ENCODE peak calls at places on chromosome 1, in six cellular contexts. One of them, this sample, is unnamed.

GRCh38 chr1:174445817-174446216 is 1.9 kb upstream of the GPR52 start:
- DNase-seq in NCI-H1694: no peak
- DNase-seq in NCI-H2029: no peak
- DNase-seq in mucosa of gallbladder: no peak
- DNase-seq in sciatic nerve: no peak
- DNase-seq in fibroblast of the conjunctiva: no peak
- DNase-seq in this sample: no peak

GRCh38 chr1:46616277-46617107 is at the start of gene MOB3C:
- DNase-seq in sciatic nerve: peak; percentile 92
- DNase-seq in NCI-H1694: no peak
- DNase-seq in mucosa of gallbladder: peak; percentile 69
- DNase-seq in NCI-H2029: peak; percentile 64
- DNase-seq in fibroblast of the conjunctiva: peak; percentile 58
- DNase-seq in this sample: peak; percentile 84

GRCh38 chr1:217274416-217274815 is 356.5 kb downstream of the GPATCH2 start:
- DNase-seq in NCI-H1694: no peak
- DNase-seq in mucosa of gallbladder: no peak
- DNase-seq in NCI-H2029: no peak
- DNase-seq in sciatic nerve: no peak
- DNase-seq in fibroblast of the conjunctiva: no peak
- DNase-seq in this sample: no peak

GRCh38 chr1:164905891-164906290 is 346.9 kb downstream of the PBX1 start:
- DNase-seq in fibroblast of the conjunctiva: no peak
- DNase-seq in NCI-H1694: no peak
- DNase-seq in NCI-H2029: no peak
- DNase-seq in sciatic nerve: no peak
- DNase-seq in mucosa of gallbladder: no peak
- DNase-seq in this sample: no peak

GRCh38 chr1:5099018-5099417 is 444.6 kb downstream of the AJAP1 start:
- DNase-seq in mucosa of gallbladder: no peak
- DNase-seq in NCI-H2029: peak; percentile 60
- DNase-seq in fibroblast of the conjunctiva: no peak
- DNase-seq in NCI-H1694: no peak
- DNase-seq in sciatic nerve: no peak
- DNase-seq in this sample: no peak

GRCh38 chr1:167800241-167800640 is 78.5 kb downstream of the MPZL1 start:
- DNase-seq in mucosa of gallbladder: no peak
- DNase-seq in NCI-H2029: no peak
- DNase-seq in fibroblast of the conjunctiva: no peak
- DNase-seq in sciatic nerve: no peak
- DNase-seq in NCI-H1694: no peak
- DNase-seq in this sample: no peak

GRCh38 chr1:182388392-182389134 is 3.0 kb downstream of the GLUL start:
- DNase-seq in fibroblast of the conjunctiva: no peak
- DNase-seq in sciatic nerve: no peak
- DNase-seq in NCI-H1694: no peak
- DNase-seq in mucosa of gallbladder: no peak
- DNase-seq in NCI-H2029: no peak
- DNase-seq in this sample: no peak

GRCh38 chr1:212450331-212450881 is 17.7 kb downstream of the NENF start:
- DNase-seq in sciatic nerve: no peak
- DNase-seq in mucosa of gallbladder: no peak
- DNase-seq in fibroblast of the conjunctiva: no peak
- DNase-seq in NCI-H2029: no peak
- DNase-seq in NCI-H1694: no peak
- DNase-seq in this sample: no peak

GRCh38 chr1:202858306-202858705 is 30.6 kb downstream of the RABIF start:
- DNase-seq in mucosa of gallbladder: peak; percentile 47
- DNase-seq in NCI-H1694: no peak
- DNase-seq in NCI-H2029: no peak
- DNase-seq in sciatic nerve: peak; percentile 77
- DNase-seq in fibroblast of the conjunctiva: peak; percentile 67
- DNase-seq in this sample: peak; percentile 53

GRCh38 chr1:3474421-3474820 is 20.0 kb downstream of the ARHGEF16 start:
- DNase-seq in mucosa of gallbladder: no peak
- DNase-seq in fibroblast of the conjunctiva: no peak
- DNase-seq in NCI-H2029: no peak
- DNase-seq in sciatic nerve: no peak
- DNase-seq in NCI-H1694: no peak
- DNase-seq in this sample: no peak

GRCh38 chr1:26826261-26827201 is at the start of gene ZDHHC18:
- DNase-seq in sciatic nerve: peak; percentile 81
- DNase-seq in NCI-H1694: no peak
- DNase-seq in fibroblast of the conjunctiva: peak; percentile 8
- DNase-seq in NCI-H2029: peak; percentile 47
- DNase-seq in mucosa of gallbladder: peak; percentile 62
- DNase-seq in this sample: peak; percentile 77

GRCh38 chr1:190022709-190023108 is 455.0 kb downstream of the BRINP3 start:
- DNase-seq in NCI-H1694: no peak
- DNase-seq in fibroblast of the conjunctiva: no peak
- DNase-seq in mucosa of gallbladder: no peak
- DNase-seq in NCI-H2029: no peak
- DNase-seq in sciatic nerve: no peak
- DNase-seq in this sample: no peak

GRCh38 chr1:47023268-47024137 is at the start of gene CYP4X1:
- DNase-seq in NCI-H2029: peak; percentile 55
- DNase-seq in NCI-H1694: no peak
- DNase-seq in sciatic nerve: peak; percentile 65
- DNase-seq in mucosa of gallbladder: no peak
- DNase-seq in fibroblast of the conjunctiva: no peak
- DNase-seq in this sample: peak; percentile 35

GRCh38 chr1:198498881-198499280 is 41.6 kb downstream of the ATP6V1G3 start:
- DNase-seq in NCI-H2029: no peak
- DNase-seq in mucosa of gallbladder: no peak
- DNase-seq in fibroblast of the conjunctiva: no peak
- DNase-seq in NCI-H1694: no peak
- DNase-seq in sciatic nerve: no peak
- DNase-seq in this sample: no peak